ENCODE peak calls at places on chromosome 16, in six cellular contexts. Y is Peyer's patch, C is spleen, M is BJ, O is left ventricle myocardium inferior, G is cardiac fibroblast. R is an unnamed sample.

GRCh38 chr16:88650749-88651275 is at the start of gene CYBA:
- DNase-seq in Y (peak), C (peak), G (peak), O (peak), M (no peak), R (no peak)

GRCh38 chr16:69100046-69100765 is 5.2 kb upstream of the HAS3 start:
- DNase-seq in G (no peak), O (no peak), Y (no peak), M (no peak), C (no peak), R (no peak)

GRCh38 chr16:1823821-1824220 is 2.8 kb downstream of the HAGH start:
- DNase-seq in M (no peak), G (peak), C (no peak), Y (no peak), O (peak), R (no peak)

GRCh38 chr16:75207831-75208230 is 870 bp upstream of the CTRB2 start:
- DNase-seq in Y (no peak), M (no peak), O (no peak), C (no peak), G (no peak), R (no peak)

GRCh38 chr16:64696872-64697271 is 425.0 kb downstream of the CDH11 start:
- DNase-seq in O (no peak), Y (no peak), C (no peak), M (no peak), G (no peak), R (no peak)

GRCh38 chr16:24344791-24345190 is 88.7 kb downstream of the CACNG3 start:
- DNase-seq in G (no peak), Y (no peak), O (no peak), M (no peak), C (no peak), R (no peak)

GRCh38 chr16:48491517-48491916 is 106.3 kb upstream of the SIAH1 start:
- DNase-seq in O (no peak), Y (no peak), M (no peak), G (peak), C (no peak), R (no peak)

GRCh38 chr16:46961373-46962353 is 11.8 kb downstream of the DNAJA2 start:
- DNase-seq in C (no peak), M (no peak), Y (no peak), O (no peak), G (no peak), R (no peak)

GRCh38 chr16:64900029-64900428 is 221.8 kb downstream of the CDH11 start:
- DNase-seq in G (no peak), M (no peak), Y (no peak), C (no peak), O (no peak), R (no peak)

GRCh38 chr16:50308237-50308965 is 42.0 kb downstream of the ADCY7 start:
- DNase-seq in M (no peak), C (peak), G (no peak), Y (no peak), O (no peak), R (no peak)

GRCh38 chr16:89448656-89449055 is 41.7 kb downstream of the ANKRD11 start:
- DNase-seq in M (no peak), G (no peak), O (peak), C (no peak), Y (no peak), R (no peak)

GRCh38 chr16:55113195-55113594 is 182.5 kb downstream of the IRX5 start:
- DNase-seq in C (no peak), Y (no peak), M (no peak), G (no peak), O (no peak), R (no peak)

GRCh38 chr16:68469728-68470460 is 21.6 kb upstream of the SMPD3 start:
- DNase-seq in G (no peak), M (no peak), C (no peak), O (no peak), Y (peak), R (no peak)

GRCh38 chr16:47599512-47599911 is 138.4 kb downstream of the PHKB start:
- DNase-seq in C (no peak), O (no peak), Y (no peak), M (no peak), G (no peak), R (no peak)

GRCh38 chr16:68480084-68480995 is 32.0 kb upstream of the SMPD3 start:
- DNase-seq in C (peak), O (no peak), M (no peak), Y (no peak), G (no peak), R (no peak)

GRCh38 chr16:27404163-27404823 is 2.3 kb downstream of the IL21R start:
- DNase-seq in Y (no peak), C (no peak), O (no peak), G (no peak), M (no peak), R (no peak)

GRCh38 chr16:27401768-27402568 is at the start of gene IL21R:
- DNase-seq in M (peak), C (peak), G (peak), Y (peak), O (peak), R (peak)

GRCh38 chr16:27402569-27402963 is 592 bp downstream of the IL21R start:
- DNase-seq in Y (no peak), C (no peak), G (no peak), O (no peak), M (no peak), R (no peak)

GRCh38 chr16:27403601-27403992 is 1.6 kb downstream of the IL21R start:
- DNase-seq in Y (no peak), M (no peak), O (no peak), G (no peak), C (no peak), R (no peak)

DNA sequence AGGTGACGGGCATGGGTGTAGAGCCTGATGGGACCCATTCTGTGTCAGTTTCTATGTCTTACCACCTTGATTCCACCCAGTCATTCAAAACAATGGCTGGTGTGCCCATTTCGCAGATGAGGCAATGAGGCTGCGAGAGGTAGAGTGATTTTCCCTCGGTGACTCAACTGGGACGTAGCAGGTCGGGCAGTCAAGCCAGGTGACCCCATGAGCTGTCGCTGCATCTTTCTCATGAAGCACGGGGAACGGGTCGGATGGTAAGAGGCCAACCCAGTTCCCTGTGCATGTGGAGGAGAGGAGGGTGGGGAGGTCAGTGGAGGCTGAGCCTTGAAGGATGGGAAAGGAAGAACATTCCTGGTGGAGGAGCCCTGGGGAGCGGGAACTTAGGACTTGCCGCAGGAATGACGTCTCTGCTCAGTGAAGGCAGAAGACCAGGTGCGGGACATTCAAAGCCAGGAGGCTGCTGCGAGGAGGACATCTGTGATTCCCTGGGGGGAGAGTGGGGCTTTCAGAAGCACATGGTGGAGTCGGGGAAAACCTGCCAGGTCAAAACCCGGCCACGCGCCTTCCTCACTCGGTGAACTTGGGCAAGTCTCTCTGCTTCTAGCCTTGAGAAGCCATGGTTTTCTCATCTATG is 1.1 kb downstream of the IL21R start:
- DNase-seq in O (no peak), M (no peak), C (no peak), Y (peak), G (no peak), R (no peak)
- H3K4me3 ChIP-seq in O (peak), M (no peak), C (peak), Y (peak), G (no peak), R (no peak)

GRCh38 chr16:8634991-8635736 is 13.7 kb downstream of the METTL22 start:
- DNase-seq in C (peak), Y (no peak), O (no peak), G (peak), M (no peak), R (no peak)
- TF ChIP-seq CTCF in C (no peak), Y (peak), O (peak), G (peak), M (peak), R (peak)

DNA sequence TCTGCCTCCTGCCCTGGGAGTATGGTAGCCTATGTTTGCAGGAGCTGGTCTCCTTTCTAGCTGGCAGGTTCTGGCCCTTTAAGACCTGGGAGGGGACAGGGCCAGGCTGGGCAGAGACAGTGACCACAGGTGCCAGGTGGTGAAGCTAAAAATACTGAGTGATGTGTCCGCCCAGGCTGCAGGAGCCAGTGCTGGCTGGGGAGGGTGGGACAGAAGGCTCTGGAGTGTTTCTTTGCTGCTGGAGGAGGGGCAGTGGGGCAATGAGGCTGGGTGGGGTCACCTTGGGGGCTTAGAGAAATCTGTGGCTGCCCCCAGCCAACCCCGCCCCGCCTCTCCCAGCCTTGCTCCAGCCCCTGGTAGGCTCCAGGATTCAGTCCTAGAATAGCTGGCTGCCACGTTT is 30.4 kb upstream of the SBK1 start:
- DNase-seq in G (no peak), Y (no peak), O (peak), C (no peak), M (no peak), R (no peak)
- H3K4me3 ChIP-seq in G (no peak), Y (no peak), O (peak), C (no peak), M (no peak), R (no peak)

GRCh38 chr16:23267647-23268046 is 34.5 kb upstream of the SCNN1B start:
- DNase-seq in Y (no peak), M (no peak), O (no peak), G (no peak), C (no peak), R (no peak)
- TF ChIP-seq CTCF in Y (no peak), M (no peak), O (no peak), G (no peak), C (no peak), R (no peak)

DNA sequence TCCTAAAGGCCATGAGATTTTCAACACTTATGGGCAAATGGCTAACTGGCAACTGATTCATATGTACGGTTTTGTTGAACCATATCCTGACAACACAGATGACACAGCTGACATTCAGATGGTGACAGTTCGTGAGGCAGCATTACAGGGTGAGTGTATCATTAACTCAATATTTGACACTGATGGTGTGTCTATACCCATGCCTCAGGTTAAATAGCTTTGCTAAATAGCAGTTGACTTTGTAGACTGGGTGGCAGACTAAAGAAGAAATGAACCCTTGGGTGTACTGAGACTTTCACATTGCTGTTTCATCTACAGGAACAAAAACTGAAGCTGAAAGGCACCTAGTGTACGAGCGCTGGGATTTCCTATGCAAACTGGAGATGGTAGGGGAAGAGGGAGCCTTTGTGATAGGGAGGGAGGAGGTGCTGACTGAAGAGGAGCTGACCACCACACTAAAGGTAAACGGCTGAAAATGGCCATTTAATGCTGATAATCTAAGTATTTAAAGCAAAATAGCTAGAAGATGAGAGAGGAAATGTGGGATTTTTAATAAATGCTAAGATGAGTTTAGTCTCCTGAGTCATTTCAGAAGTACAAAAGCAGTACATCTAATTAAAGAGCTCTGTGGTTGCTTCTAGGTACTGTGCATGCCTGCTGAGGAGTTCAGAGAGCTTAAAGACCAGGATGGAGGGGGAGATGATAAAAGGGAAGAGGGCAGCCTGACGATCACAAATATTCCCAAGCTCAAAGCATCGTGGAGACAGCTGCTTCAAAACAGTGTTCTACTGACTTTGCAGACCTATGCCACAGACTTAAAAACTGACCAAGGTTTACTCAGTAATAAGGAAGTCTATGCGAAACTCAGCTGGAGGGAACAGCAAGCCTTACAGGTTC is 3.0 kb downstream of the SETD6 start:
- DNase-seq in M (no peak), C (no peak), G (no peak), Y (no peak), O (no peak), R (no peak)
- H3K4me3 ChIP-seq in M (no peak), C (no peak), G (no peak), Y (no peak), O (no peak), R (no peak)

DNA sequence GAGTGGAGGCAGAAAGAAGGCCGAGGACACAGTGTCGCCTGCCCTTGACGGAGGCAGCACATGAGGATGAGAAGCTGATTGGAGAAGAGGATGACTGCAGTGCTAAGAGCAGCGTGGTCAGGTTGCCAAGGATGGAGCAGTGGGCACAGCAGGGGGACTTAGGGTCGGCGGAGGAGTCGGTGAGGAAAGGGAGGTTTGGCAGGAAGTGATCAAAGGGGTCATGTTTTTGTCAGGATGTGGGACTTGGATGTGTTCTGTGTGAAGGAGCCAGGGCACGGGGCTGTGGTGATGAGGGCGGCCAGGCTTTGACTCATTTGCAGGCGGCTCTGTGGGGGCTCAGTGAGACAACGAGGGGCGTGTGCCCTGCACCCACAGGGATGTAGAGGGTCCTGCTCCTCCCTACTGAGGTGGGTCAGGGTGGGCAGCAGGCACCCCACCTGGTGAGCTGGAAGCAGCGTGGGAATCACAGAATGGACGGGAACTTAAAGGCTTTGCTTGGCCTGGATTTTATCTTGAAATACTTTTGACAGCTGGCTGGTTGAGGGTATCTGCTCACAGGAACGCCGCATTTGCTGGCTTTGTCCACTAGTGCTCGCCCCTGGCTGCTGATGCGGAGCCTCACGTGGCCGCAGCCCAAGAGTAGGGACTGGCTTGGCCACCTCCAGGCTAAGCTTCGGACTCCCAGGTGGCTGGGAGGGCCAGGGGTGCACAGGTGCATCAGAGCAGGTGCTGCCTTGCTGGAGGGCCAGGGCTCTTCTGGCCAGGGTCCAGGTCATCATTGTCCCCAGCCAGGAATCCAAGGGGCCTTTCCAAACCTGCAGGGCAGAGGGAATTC is 6.0 kb downstream of the MPG start:
- DNase-seq in O (no peak), G (peak), C (no peak), Y (peak), M (no peak), R (no peak)
- TF ChIP-seq CTCF in O (no peak), G (peak), C (no peak), Y (no peak), M (no peak), R (no peak)

R was measured in AG09309.